ENCODE peak calls at places on chromosome 2, in five cellular contexts. E, Z, I, N and U are unnamed samples.

GRCh38 chr2:39693275-39693674 is 27.6 kb downstream of the TMEM178A start:
- DNase-seq in I (no peak), N (no peak), Z (no peak), E (no peak), U (no peak)

GRCh38 chr2:240895656-240896388 is at the start of gene MAB21L4:
- DNase-seq in I (no peak), E (no peak), N (no peak), Z (no peak), U (peak; percentile 77)

GRCh38 chr2:147182260-147182659 is 662.6 kb upstream of the ACVR2A start:
- DNase-seq in E (no peak), I (no peak), Z (peak; percentile 22), N (no peak), U (no peak)

GRCh38 chr2:47128705-47129104 is 26.4 kb downstream of the STPG4 start:
- DNase-seq in E (no peak), I (no peak), Z (no peak), N (no peak), U (no peak)

GRCh38 chr2:55986001-55986400 is 62.4 kb upstream of the EFEMP1 start:
- DNase-seq in N (no peak), I (no peak), E (no peak), Z (no peak), U (no peak)

GRCh38 chr2:227759411-227760113 is 13.9 kb downstream of the SCYGR8 start:
- DNase-seq in E (no peak), N (no peak), I (no peak), Z (no peak), U (peak; percentile 78)

GRCh38 chr2:207960090-207960489 is 65.2 kb downstream of the PLEKHM3 start:
- DNase-seq in I (no peak), N (no peak), Z (no peak), E (no peak), U (no peak)

GRCh38 chr2:164920430-164920829 is 34.9 kb downstream of the SLC38A11 start:
- DNase-seq in N (no peak), E (no peak), I (peak; percentile 67), Z (no peak), U (no peak)